ENCODE peak calls at places on chromosomes 13 and 19, in five cellular contexts. H is gastrocnemius medialis, I is colonic mucosa, M is Peyer's patch, W is IMR-90. J is an unnamed sample.

GRCh38 chr13:44305845-44306244 is 67.8 kb upstream of the SERP2 start:
- DNase-seq in H (no peak), I (no peak), M (no peak), W (peak), J (no peak)

GRCh38 chr13:33014291-33014690 is 1.9 kb upstream of the KL start:
- DNase-seq in H (no peak), I (no peak), M (no peak), W (no peak), J (no peak)

GRCh38 chr13:66099825-66100224 is 1130.3 kb downstream of the PCDH9 start:
- DNase-seq in H (no peak), I (no peak), M (no peak), W (no peak), J (no peak)

GRCh38 chr13:39105110-39105509 is 66.9 kb downstream of the NHLRC3 start:
- DNase-seq in H (no peak), I (peak), M (no peak), W (no peak), J (no peak)

GRCh38 chr19:35306473-35307246 is 14.7 kb downstream of the MAG start:
- DNase-seq in H (no peak), I (no peak), M (peak), W (no peak), J (no peak)

GRCh38 chr19:29311391-29311790 is 98.4 kb upstream of the UQCRFS1 start:
- DNase-seq in H (no peak), I (no peak), M (no peak), W (no peak), J (no peak)

GRCh38 chr19:14553042-14553938 is 18.6 kb downstream of the NDUFB7 start:
- DNase-seq in H (peak), I (no peak), M (no peak), W (no peak), J (no peak)

GRCh38 chr13:101575591-101575990 is 123.1 kb downstream of the ITGBL1 start:
- DNase-seq in H (no peak), I (no peak), M (no peak), W (no peak), J (no peak)

GRCh38 chr13:50969691-50970090 is 60.1 kb downstream of the RNASEH2B start:
- DNase-seq in H (no peak), I (no peak), M (no peak), W (no peak), J (no peak)

GRCh38 chr19:45640849-45641273 is 1.7 kb upstream of the EML2 start:
- DNase-seq in H (no peak), I (peak), M (peak), W (no peak), J (no peak)

GRCh38 chr19:38562096-38562495 is 55.7 kb downstream of the MAP4K1 start:
- DNase-seq in H (no peak), I (no peak), M (no peak), W (no peak), J (no peak)

DNA sequence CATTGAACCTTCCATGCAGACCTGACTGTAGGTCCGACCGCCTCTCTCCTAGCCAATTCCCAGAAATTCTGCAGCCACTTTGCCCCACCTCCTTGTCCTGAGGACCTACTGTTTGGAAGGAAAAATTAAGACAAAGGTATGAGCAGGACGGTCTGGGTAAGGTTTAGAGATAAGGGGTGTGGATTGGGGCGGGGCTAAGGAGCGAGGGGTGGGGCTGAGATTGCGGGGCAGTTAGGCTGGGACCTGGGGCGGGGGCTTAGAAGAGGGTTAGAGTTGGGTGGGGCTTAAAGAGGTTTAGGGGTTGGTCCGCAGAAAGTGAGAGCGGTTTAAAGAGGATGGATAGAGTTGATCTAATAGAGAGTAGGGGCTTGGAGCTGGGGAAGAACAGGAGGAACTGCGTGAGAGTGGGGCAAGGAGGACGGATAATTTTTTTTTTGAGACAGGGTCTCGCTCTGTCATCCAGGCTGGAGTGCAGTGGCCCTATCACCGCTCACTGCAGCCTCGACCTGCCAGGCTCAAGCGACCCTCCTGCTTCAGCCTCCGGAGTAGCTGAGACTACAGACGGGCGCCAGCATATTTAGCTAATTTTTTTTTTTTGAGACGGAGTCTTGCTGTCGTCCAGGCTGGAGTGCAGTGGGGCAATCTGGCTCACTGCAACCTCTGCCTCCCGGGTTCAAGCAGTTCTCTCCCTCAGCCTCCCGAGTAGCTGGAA is 1.7 kb upstream of the ZNF865 start:
- DNase-seq in H (no peak), I (peak), M (no peak), W (no peak), J (no peak)
- H3K4me3 ChIP-seq in H (no peak), I (no peak), M (no peak), W (no peak), J (no peak)

DNA sequence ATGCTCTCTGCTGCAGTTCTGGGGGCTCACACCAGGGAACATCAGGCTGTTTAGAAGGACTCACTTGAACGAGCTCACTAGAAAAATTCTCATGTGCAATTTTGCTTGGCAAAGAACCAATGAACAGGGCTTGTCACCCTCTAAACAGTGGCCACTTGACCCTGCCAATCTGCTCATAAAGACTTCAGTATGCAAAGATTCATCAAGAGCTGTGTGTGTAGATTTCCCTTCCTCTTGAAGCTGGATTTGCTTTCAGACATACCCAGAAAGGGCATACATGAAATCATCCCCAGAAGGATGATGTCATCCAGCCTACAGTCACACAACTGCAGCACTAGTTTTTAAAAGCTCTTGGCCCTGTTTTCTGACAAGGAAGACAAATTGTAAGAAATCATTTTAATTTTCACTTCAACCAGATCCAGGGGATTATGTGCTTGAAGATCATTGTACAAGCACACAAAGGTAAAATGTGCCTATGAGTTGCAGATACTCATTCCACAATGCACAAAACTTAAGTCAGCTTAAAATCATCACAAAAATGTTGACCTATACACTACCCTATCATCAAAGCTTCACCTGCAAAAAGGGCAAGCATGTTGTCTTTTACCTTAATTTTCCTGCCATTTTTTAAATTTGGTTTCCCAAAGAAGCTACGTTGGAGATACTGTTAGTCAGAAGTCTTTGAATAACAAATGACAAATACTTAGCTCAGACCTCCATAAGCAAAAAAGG is 5.2 kb upstream of the STK24 start:
- DNase-seq in H (no peak), I (no peak), M (no peak), W (peak), J (no peak)
- TF ChIP-seq CTCF in H (no peak), I (no peak), M (no peak), W (no peak), J (no peak)

GRCh38 chr19:16289594-16289993 is 35.0 kb upstream of the KLF2 start:
- DNase-seq in H (no peak), I (no peak), M (no peak), W (no peak), J (no peak)

GRCh38 chr19:16283103-16283469 is 41.5 kb upstream of the KLF2 start:
- DNase-seq in H (no peak), I (no peak), M (no peak), W (no peak), J (no peak)

GRCh38 chr19:16281743-16282142 is 42.9 kb upstream of the KLF2 start:
- DNase-seq in H (no peak), I (no peak), M (no peak), W (no peak), J (no peak)

GRCh38 chr19:16288544-16288943 is 36.1 kb upstream of the KLF2 start:
- DNase-seq in H (no peak), I (no peak), M (no peak), W (peak), J (no peak)

GRCh38 chr19:16285769-16286564 is 38.7 kb upstream of the KLF2 start:
- DNase-seq in H (no peak), I (no peak), M (no peak), W (no peak), J (no peak)
- H3K4me3 ChIP-seq in H (no peak), I (no peak), M (no peak), W (no peak), J (no peak)

DNA sequence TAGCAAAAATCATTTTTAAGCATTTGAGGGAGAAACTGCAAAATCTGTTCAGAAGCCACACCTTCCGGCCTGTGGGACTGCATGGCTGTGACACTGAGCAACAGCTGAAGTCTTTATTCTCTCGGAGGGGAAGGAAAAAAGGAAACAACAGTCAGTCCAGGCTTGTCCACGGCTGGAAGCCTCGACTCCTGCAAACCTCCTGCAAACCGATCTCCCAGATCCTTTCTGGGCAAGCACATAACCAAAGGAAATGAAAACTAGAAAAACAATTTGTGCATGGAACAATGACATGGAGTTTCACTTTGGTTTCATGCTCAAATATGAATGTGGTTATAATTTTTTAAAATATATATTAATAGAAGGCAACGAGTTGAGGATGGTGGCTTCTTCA is 1.0 kb downstream of the COL4A1 start:
- DNase-seq in H (no peak), I (no peak), M (no peak), W (no peak), J (no peak)
- TF ChIP-seq CTCF in H (no peak), I (no peak), M (no peak), W (no peak), J (no peak)

GRCh38 chr13:107441279-107441678 is 774.1 kb downstream of the LIG4 start:
- DNase-seq in H (no peak), I (no peak), M (no peak), W (peak), J (no peak)
- H3K4me3 ChIP-seq in H (no peak), I (no peak), M (no peak), W (no peak), J (no peak)

GRCh38 chr19:49615861-49616260 is 24.1 kb downstream of the RRAS start:
- DNase-seq in H (no peak), I (no peak), M (no peak), W (no peak), J (no peak)
- TF ChIP-seq CTCF in H (no peak), I (no peak), M (no peak), W (no peak), J (no peak)